ENCODE peak calls at places on chromosomes 1 and 21, in ten cellular contexts. P is transverse colon, Y is adrenal gland, X is GM12892, M is heart left ventricle, I is stomach, E is HCT116, Z is right lobe of liver, J is ovary, R is upper lobe of left lung. A is an unnamed sample.

GRCh38 chr21:14591882-14592281 is 45.8 kb upstream of the SAMSN1 start:
- DNase-seq in P (no peak), Y (peak; percentile 81), X (no peak), M (peak; percentile 10), I (peak; percentile 50), E (no peak), Z (no peak), J (no peak), R (peak; percentile 72), A (no peak)

GRCh38 chr1:3014041-3014440 is 7.2 kb upstream of the ACTRT2 start:
- DNase-seq in P (no peak), Y (no peak), X (no peak), M (no peak), I (no peak), E (no peak), Z (no peak), J (no peak), R (no peak), A (no peak)

GRCh38 chr1:171251042-171251740 is 2.9 kb downstream of the FMO1 start:
- DNase-seq in P (peak; percentile 56), Y (peak; percentile 52), X (no peak), M (no peak), I (peak; percentile 51), E (peak; percentile 23), Z (peak; percentile 38), J (peak; percentile 44), R (peak; percentile 39), A (no peak)

GRCh38 chr1:100290291-100290690 is 24.3 kb downstream of the RTCA start:
- DNase-seq in P (no peak), Y (no peak), X (no peak), M (no peak), I (no peak), E (no peak), Z (no peak), J (no peak), R (no peak), A (no peak)

GRCh38 chr1:244439391-244440032 is 12.2 kb downstream of the ADSS2 start:
- DNase-seq in P (peak; percentile 65), Y (no peak), X (no peak), M (no peak), I (no peak), E (no peak), Z (no peak), J (no peak), R (no peak), A (no peak)

GRCh38 chr1:70963374-70963773 is 84.2 kb downstream of the PTGER3 start:
- DNase-seq in P (no peak), Y (no peak), X (no peak), M (no peak), I (no peak), E (no peak), Z (no peak), J (no peak), R (no peak), A (no peak)

GRCh38 chr1:55375617-55376258 is 160.6 kb upstream of the USP24 start:
- DNase-seq in P (peak; percentile 30), Y (peak; percentile 63), X (peak; percentile 21), M (peak; percentile 60), I (no peak), E (peak; percentile 22), Z (no peak), J (peak; percentile 53), R (no peak), A (peak; percentile 32)

GRCh38 chr1:109273570-109274288 is 9.2 kb downstream of the PSRC1 start:
- DNase-seq in P (no peak), Y (no peak), X (no peak), M (no peak), I (no peak), E (no peak), Z (no peak), J (no peak), R (no peak), A (no peak)

GRCh38 chr1:51058863-51059262 is 43.2 kb upstream of the C1orf185 start:
- DNase-seq in P (peak; percentile 13), Y (no peak), X (no peak), M (no peak), I (no peak), E (no peak), Z (no peak), J (no peak), R (no peak), A (no peak)

GRCh38 chr1:2082064-2082463 is 31.9 kb downstream of the PRKCZ start:
- DNase-seq in P (no peak), Y (no peak), X (no peak), M (no peak), I (no peak), E (no peak), Z (no peak), J (no peak), R (no peak), A (no peak)

GRCh38 chr1:78146137-78146822 is 100.5 kb downstream of the GIPC2 start:
- DNase-seq in P (no peak), Y (no peak), X (no peak), M (no peak), I (no peak), E (no peak), Z (no peak), J (no peak), R (no peak), A (no peak)

GRCh38 chr1:112614460-112615065 is 4.4 kb downstream of the ST7L start:
- DNase-seq in P (no peak), Y (no peak), X (no peak), M (no peak), I (no peak), E (no peak), Z (no peak), J (no peak), R (no peak), A (no peak)

GRCh38 chr1:151211972-151212705 is 13.8 kb downstream of the PIP5K1A start:
- DNase-seq in P (no peak), Y (no peak), X (no peak), M (no peak), I (no peak), E (no peak), Z (no peak), J (no peak), R (no peak), A (no peak)
- TF ChIP-seq POLR2A in P (no peak), Y (no peak), X (no peak), M (no peak), I (no peak), E (no peak), Z (no peak), J (no peak), R (no peak), A (no peak)

GRCh38 chr1:247419326-247419725 is 3.4 kb downstream of the NLRP3 start:
- DNase-seq in P (no peak), Y (no peak), X (no peak), M (no peak), I (no peak), E (no peak), Z (no peak), J (no peak), R (no peak), A (no peak)

GRCh38 chr1:247411583-247412295 is 4.2 kb upstream of the NLRP3 start:
- DNase-seq in P (no peak), Y (no peak), X (no peak), M (no peak), I (no peak), E (no peak), Z (no peak), J (no peak), R (peak; percentile 76), A (no peak)

GRCh38 chr1:247421074-247421473 is 5.1 kb downstream of the NLRP3 start:
- DNase-seq in P (no peak), Y (no peak), X (no peak), M (no peak), I (no peak), E (no peak), Z (no peak), J (no peak), R (no peak), A (no peak)

GRCh38 chr1:247417786-247418185 is 1.8 kb downstream of the NLRP3 start:
- DNase-seq in P (no peak), Y (no peak), X (no peak), M (no peak), I (no peak), E (no peak), Z (no peak), J (no peak), R (no peak), A (no peak)

GRCh38 chr1:247415423-247416361 is at the start of gene NLRP3:
- DNase-seq in P (peak; percentile 34), Y (peak; percentile 62), X (no peak), M (peak; percentile 34), I (peak; percentile 34), E (no peak), Z (no peak), J (no peak), R (peak; percentile 61), A (peak; percentile 42)
- TF ChIP-seq POLR2A in P (peak; percentile 60), Y (peak; percentile 44), X (no peak), M (peak; percentile 13), I (no peak), E (no peak), Z (peak; percentile 50), J (no peak), R (peak; percentile 73), A (peak; percentile 31)

GRCh38 chr1:246527402-246528088 is 20.5 kb upstream of the SMYD3 start:
- DNase-seq in P (no peak), Y (no peak), X (no peak), M (no peak), I (no peak), E (no peak), Z (no peak), J (no peak), R (no peak), A (no peak)
- TF ChIP-seq POLR2A in P (no peak), Y (no peak), X (peak; percentile 23), M (no peak), I (no peak), E (no peak), Z (no peak), J (no peak), R (no peak), A (no peak)

GRCh38 chr1:29120955-29121485 is 2.7 kb downstream of the TMEM200B start:
- DNase-seq in P (peak; percentile 61), Y (no peak), X (peak; percentile 75), M (peak; percentile 19), I (peak; percentile 43), E (peak; percentile 60), Z (no peak), J (peak; percentile 67), R (no peak), A (no peak)
- TF ChIP-seq POLR2A in P (no peak), Y (no peak), X (no peak), M (no peak), I (no peak), E (no peak), Z (no peak), J (no peak), R (no peak), A (no peak)